ENCODE peak calls at places on chromosomes 12 and 14, in six cellular contexts. H is transverse colon; J is PC-3; P is GM23338; U is CD4-positive, alpha-beta memory T cell; F is adrenal gland. S is an unnamed sample. For H3K36me3 and H3K4me1, the result is how much of the 10 kb centered on the place peaks cover.

GRCh38 chr12:47207829-47208248 is 128.1 kb upstream of the AMIGO2 start:
- DNase-seq in F (no peak), U (peak), H (no peak), P (no peak), J (no peak), S (peak)

GRCh38 chr12:25313591-25313990 is 62.9 kb upstream of the KRAS start:
- DNase-seq in P (no peak), U (no peak), F (no peak), J (peak), H (no peak), S (no peak)

GRCh38 chr14:89349196-89350008 is 67.6 kb downstream of the FOXN3 start:
- DNase-seq in U (no peak), J (no peak), P (peak), H (peak), F (peak), S (peak)

GRCh38 chr12:72330291-72330690 is 58.1 kb downstream of the TRHDE start:
- DNase-seq in F (no peak), U (no peak), H (no peak), J (no peak), P (peak), S (no peak)

GRCh38 chr12:26113853-26114719 is 10.8 kb downstream of the BHLHE41 start:
- DNase-seq in P (peak), U (peak), J (peak), F (peak), H (peak), S (peak)

GRCh38 chr14:42391146-42391821 is 784.6 kb downstream of the LRFN5 start:
- DNase-seq in U (no peak), F (no peak), P (no peak), J (no peak), H (no peak), S (no peak)

GRCh38 chr12:25388216-25388615 is 137.5 kb upstream of the KRAS start:
- DNase-seq in J (peak), P (no peak), F (no peak), U (peak), H (peak), S (peak)

GRCh38 chr14:69703047-69704046 is 63.6 kb upstream of the SRSF5 start:
- DNase-seq in J (no peak), F (peak), P (no peak), H (no peak), U (no peak), S (no peak)

GRCh38 chr14:101500681-101501080 is 60.6 kb upstream of the DIO3 start:
- DNase-seq in J (no peak), F (no peak), P (no peak), H (no peak), U (no peak), S (no peak)

GRCh38 chr14:90969493-90970166 is 90.8 kb downstream of the RPS6KA5 start:
- DNase-seq in H (no peak), U (no peak), F (no peak), P (no peak), J (no peak), S (no peak)

GRCh38 chr12:54277823-54278276 is 2.1 kb downstream of the CBX5 start:
- DNase-seq in P (no peak), H (no peak), F (no peak), J (peak), U (no peak), S (peak)

GRCh38 chr12:82857276-82857675 is 170.6 kb downstream of the TMTC2 start:
- DNase-seq in U (no peak), P (no peak), H (no peak), F (no peak), J (no peak), S (no peak)

GRCh38 chr12:47954058-47954457 is 9.3 kb upstream of the TMEM106C start:
- DNase-seq in F (no peak), H (peak), U (no peak), P (no peak), J (peak), S (no peak)

GRCh38 chr12:109497675-109498074 is 20.2 kb downstream of the UBE3B start:
- DNase-seq in P (no peak), U (no peak), H (no peak), F (peak), J (no peak), S (no peak)

GRCh38 chr12:110538869-110539622 is 36.9 kb downstream of the RAD9B start:
- DNase-seq in F (no peak), J (no peak), P (no peak), H (peak), U (no peak), S (peak)

GRCh38 chr12:82671673-82672195 is 15.0 kb upstream of the TMTC2 start:
- DNase-seq in H (no peak), U (no peak), J (peak), P (no peak), F (no peak), S (no peak)

GRCh38 chr12:103504606-103505005 is 8.8 kb upstream of the C12orf42 start:
- DNase-seq in U (peak), P (no peak), H (no peak), J (no peak), F (no peak), S (no peak)

GRCh38 chr12:13041224-13041623 is 3.0 kb upstream of the FAM234B start:
- DNase-seq in J (no peak), F (no peak), H (no peak), U (no peak), P (no peak), S (no peak)
- H3K36me3 ChIP-seq in J (under half), F (under half), H (under half), U (under half), P (under half), S (under half)

GRCh38 chr12:113075137-113075683 is 18.7 kb downstream of the DTX1 start:
- DNase-seq in H (peak), P (no peak), U (no peak), F (no peak), J (no peak), S (no peak)
- H3K4me1 ChIP-seq in H (under half), P (under half), U (under half), F (under half), J (under half), S (under half)

GRCh38 chr14:23115918-23116317 is 3.1 kb downstream of the CEBPE start:
- DNase-seq in P (no peak), U (no peak), F (no peak), H (no peak), J (no peak), S (no peak)

GRCh38 chr14:23114120-23114458 is 5.0 kb downstream of the CEBPE start:
- DNase-seq in H (no peak), F (no peak), U (no peak), J (no peak), P (no peak), S (no peak)

GRCh38 chr14:23114669-23115491 is 4.2 kb downstream of the CEBPE start:
- DNase-seq in U (no peak), H (no peak), P (no peak), F (peak), J (peak), S (no peak)

GRCh38 chr14:23113346-23114119 is 5.5 kb downstream of the CEBPE start:
- DNase-seq in P (no peak), H (no peak), U (no peak), J (no peak), F (no peak), S (no peak)

GRCh38 chr14:23115492-23115850 is 3.6 kb downstream of the CEBPE start:
- DNase-seq in P (no peak), F (no peak), U (no peak), H (no peak), J (no peak), S (no peak)
- H3K27ac ChIP-seq in P (no peak), F (no peak), U (no peak), H (no peak), J (peak), S (no peak)

DNA sequence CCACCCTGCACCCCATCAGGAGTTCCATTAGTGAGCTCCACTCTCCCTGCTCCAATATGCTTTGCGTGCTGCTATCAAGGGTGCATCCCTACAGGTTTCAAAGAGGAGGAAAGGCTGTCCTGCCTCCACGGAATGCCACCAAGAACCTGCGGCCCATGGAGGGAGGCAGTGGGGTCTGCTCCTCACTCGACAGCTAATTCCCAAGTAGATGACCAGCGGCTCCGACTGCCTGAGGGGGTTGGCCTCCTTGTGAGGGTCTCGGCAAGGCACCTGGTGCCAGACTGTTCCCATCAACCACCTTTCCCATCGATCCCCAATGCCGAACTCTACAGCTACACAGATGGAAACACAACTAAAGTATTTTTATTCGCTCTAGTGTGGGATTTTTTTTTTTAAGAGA is 36.0 kb downstream of the AMN start:
- DNase-seq in J (no peak), U (no peak), H (no peak), P (no peak), F (no peak), S (no peak)
- H3K36me3 ChIP-seq in J (half or more), U (under half), H (half or more), P (under half), F (half or more), S (under half)

GRCh38 chr14:22546722-22547071 is 42.3 kb downstream of the DAD1 start:
- DNase-seq in H (no peak), F (no peak), P (no peak), J (no peak), U (peak), S (no peak)

GRCh38 chr14:22542360-22542759 is 46.7 kb downstream of the DAD1 start:
- DNase-seq in H (no peak), U (no peak), F (no peak), J (peak), P (no peak), S (no peak)

GRCh38 chr14:22544881-22545420 is 44.1 kb downstream of the DAD1 start:
- DNase-seq in P (no peak), H (no peak), U (peak), F (no peak), J (no peak), S (no peak)

GRCh38 chr14:22545842-22546721 is 42.9 kb downstream of the DAD1 start:
- DNase-seq in H (no peak), U (peak), P (no peak), F (peak), J (peak), S (no peak)

DNA sequence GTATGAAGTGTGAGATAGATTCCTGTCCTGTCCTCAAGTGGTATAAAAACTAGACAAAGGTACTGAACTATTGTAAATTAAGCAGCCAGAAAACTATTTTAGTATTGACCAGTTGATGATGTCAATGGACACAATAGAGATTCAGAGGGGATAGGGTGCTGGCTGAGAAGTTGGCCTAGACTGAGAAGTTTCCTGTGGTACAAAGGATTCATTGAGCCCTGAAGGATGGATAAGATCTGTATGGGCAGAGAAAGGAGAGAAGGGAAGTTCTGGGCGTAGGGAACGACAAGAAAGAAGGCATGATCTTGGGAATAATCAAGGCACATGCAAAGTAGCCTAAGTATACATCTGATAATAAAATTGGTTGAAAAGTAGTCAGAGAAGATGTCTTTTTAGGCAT is 44.6 kb downstream of the DAD1 start:
- DNase-seq in P (no peak), U (no peak), H (no peak), J (no peak), F (no peak), S (no peak)
- H3K4me1 ChIP-seq in P (under half), U (half or more), H (under half), J (under half), F (under half), S (under half)

GRCh38 chr12:122996188-122996601 is 15.7 kb downstream of the ARL6IP4 start:
- DNase-seq in F (no peak), U (no peak), H (no peak), P (no peak), J (no peak), S (no peak)
- H3K27ac ChIP-seq in F (no peak), U (no peak), H (no peak), P (no peak), J (no peak), S (no peak)

GRCh38 chr14:102969060-102969791 is 46.8 kb downstream of the AMN start:
- DNase-seq in F (no peak), H (no peak), U (no peak), P (no peak), J (no peak), S (no peak)
- H3K36me3 ChIP-seq in F (half or more), H (half or more), U (under half), P (under half), J (half or more), S (under half)

DNA sequence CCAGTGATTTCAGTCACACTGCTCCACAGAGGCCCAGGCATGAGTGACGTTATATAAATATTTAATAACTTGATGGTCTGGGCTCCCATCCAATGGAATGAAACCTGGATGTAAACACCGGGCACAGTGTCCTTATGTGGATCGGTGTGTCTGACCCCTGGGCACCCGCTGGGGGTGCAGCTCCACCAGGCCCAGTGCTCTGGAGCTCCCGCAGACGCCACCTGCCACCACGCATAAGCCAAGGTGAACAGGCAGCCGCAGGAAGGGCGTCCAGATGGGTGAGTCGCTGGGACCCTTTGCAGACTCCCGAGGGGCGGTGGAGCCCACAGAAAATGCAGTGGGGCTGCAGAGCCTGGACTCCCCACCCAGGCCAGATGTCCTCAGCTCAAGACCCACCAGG is 121.6 kb downstream of the SCARB1 start:
- DNase-seq in U (no peak), F (no peak), H (no peak), J (no peak), P (no peak), S (no peak)
- H3K4me1 ChIP-seq in U (under half), F (under half), H (under half), J (under half), P (under half), S (under half)

GRCh38 chr12:57549909-57550627 is at the start of gene KIF5A:
- DNase-seq in U (peak), P (peak), H (peak), J (no peak), F (no peak), S (no peak)
- H3K27ac ChIP-seq in U (no peak), P (no peak), H (peak), J (no peak), F (no peak), S (no peak)

S was measured in small intestine.